ENCODE peak calls at places on chromosomes 1 and 21, in nine cellular contexts. K is activated T-cell treated with anti-CD3 and anti-CD28 coated beads for 1 hour; S is fibroblast of the conjunctiva; L is fibroblast of the aortic adventitia; A is effector CD4-positive, alpha-beta T cell; P is CD8-positive, alpha-beta memory T cell; B is NK-92 treated with Interleukin-12 subunit alpha and Interleukin-12 subunit beta, amount 100 ng/mL, for 24 hours; E is GM06990; Y is suprapubic skin. V is an unnamed sample.

GRCh38 chr1:40301541-40302299 is 15.4 kb downstream of the COL9A2 start:
- DNase-seq in K (no peak), S (no peak), L (no peak), A (no peak), P (no peak), B (no peak), E (no peak), Y (no peak), V (no peak)

GRCh38 chr1:43454270-43455011 is 710 bp upstream of the HYI start:
- DNase-seq in K (peak; percentile 27), S (peak; percentile 65), L (peak; percentile 85), A (peak; percentile 39), P (peak; percentile 63), B (no peak), E (no peak), Y (peak; percentile 85), V (peak; percentile 85)

GRCh38 chr1:227315500-227316346 is 2.6 kb downstream of the CDC42BPA start:
- DNase-seq in K (no peak), S (peak; percentile 63), L (peak; percentile 76), A (no peak), P (no peak), B (no peak), E (no peak), Y (no peak), V (peak; percentile 60)

GRCh38 chr1:85089203-85089602 is 40.9 kb upstream of the MCOLN3 start:
- DNase-seq in K (no peak), S (no peak), L (no peak), A (no peak), P (no peak), B (no peak), E (no peak), Y (no peak), V (no peak)

GRCh38 chr1:119652587-119652986 is 4.5 kb upstream of the ZNF697 start:
- DNase-seq in K (no peak), S (no peak), L (no peak), A (no peak), P (no peak), B (no peak), E (no peak), Y (no peak), V (no peak)

GRCh38 chr1:2209400-2210083 is 15.0 kb upstream of the FAAP20 start:
- DNase-seq in K (no peak), S (no peak), L (no peak), A (no peak), P (no peak), B (no peak), E (no peak), Y (peak; percentile 66), V (no peak)

GRCh38 chr1:114715952-114716303 is 643 bp downstream of the NRAS start:
- DNase-seq in K (no peak), S (no peak), L (no peak), A (no peak), P (no peak), B (no peak), E (no peak), Y (no peak), V (no peak)

GRCh38 chr1:36831171-36831810 is 203.0 kb downstream of the GRIK3 start:
- DNase-seq in K (no peak), S (no peak), L (no peak), A (no peak), P (no peak), B (no peak), E (no peak), Y (no peak), V (no peak)

GRCh38 chr1:10626011-10626731 is 151.4 kb downstream of the PEX14 start:
- DNase-seq in K (no peak), S (no peak), L (no peak), A (no peak), P (no peak), B (no peak), E (no peak), Y (peak; percentile 50), V (no peak)

GRCh38 chr1:23645338-23645737 is 46.3 kb upstream of the RPL11 start:
- DNase-seq in K (no peak), S (no peak), L (no peak), A (no peak), P (no peak), B (no peak), E (no peak), Y (no peak), V (no peak)

GRCh38 chr21:45801989-45802388 is 158.5 kb downstream of the PCBP3 start:
- DNase-seq in K (no peak), S (no peak), L (no peak), A (no peak), P (no peak), B (no peak), E (no peak), Y (no peak), V (no peak)

GRCh38 chr1:92909321-92909720 is 51.9 kb downstream of the DIPK1A start:
- DNase-seq in K (no peak), S (peak; percentile 27), L (peak; percentile 64), A (no peak), P (no peak), B (no peak), E (no peak), Y (no peak), V (peak; percentile 78)

GRCh38 chr1:164611754-164612642 is 53.0 kb downstream of the PBX1 start:
- DNase-seq in K (no peak), S (peak; percentile 53), L (peak; percentile 84), A (no peak), P (no peak), B (no peak), E (no peak), Y (no peak), V (peak; percentile 89)

GRCh38 chr21:31862078-31862477 is 10.7 kb upstream of the HUNK start:
- DNase-seq in K (no peak), S (no peak), L (no peak), A (no peak), P (no peak), B (no peak), E (no peak), Y (no peak), V (no peak)

GRCh38 chr1:178651742-178652141 is 73.3 kb upstream of the RALGPS2 start:
- DNase-seq in K (no peak), S (no peak), L (peak; percentile 33), A (no peak), P (no peak), B (no peak), E (no peak), Y (no peak), V (peak; percentile 15)

GRCh38 chr1:82388679-82389078 is 587.9 kb downstream of the ADGRL2 start:
- DNase-seq in K (no peak), S (no peak), L (peak; percentile 11), A (no peak), P (no peak), B (no peak), E (no peak), Y (no peak), V (peak; percentile 69)